ENCODE peak calls at places on chromosomes 1 and 21, in nine cellular contexts. One of them, this sample, is unnamed.

GRCh38 chr1:229407206-229408026 is 26.5 kb downstream of the ACTA1 start:
- DNase-seq in heart left ventricle: no peak
- DNase-seq in RPMI8226: no peak
- DNase-seq in A549: no peak
- DNase-seq in mesothelial cell of epicardium: no peak
- DNase-seq in DMS153: no peak
- DNase-seq in NCI-H774: no peak
- DNase-seq in CD8-positive, alpha-beta memory T cell: no peak
- DNase-seq in occipital lobe: no peak
- DNase-seq in this sample: no peak

GRCh38 chr1:25182629-25183028 is 49.7 kb downstream of the SYF2 start:
- DNase-seq in heart left ventricle: no peak
- DNase-seq in RPMI8226: no peak
- DNase-seq in A549: no peak
- DNase-seq in mesothelial cell of epicardium: no peak
- DNase-seq in DMS153: no peak
- DNase-seq in NCI-H774: no peak
- DNase-seq in CD8-positive, alpha-beta memory T cell: no peak
- DNase-seq in occipital lobe: no peak
- DNase-seq in this sample: no peak

GRCh38 chr21:40043423-40043822 is 176.2 kb downstream of the PCP4 start:
- DNase-seq in heart left ventricle: no peak
- DNase-seq in RPMI8226: no peak
- DNase-seq in A549: no peak
- DNase-seq in mesothelial cell of epicardium: no peak
- DNase-seq in DMS153: peak; percentile 32
- DNase-seq in NCI-H774: no peak
- DNase-seq in CD8-positive, alpha-beta memory T cell: no peak
- DNase-seq in occipital lobe: no peak
- DNase-seq in this sample: no peak

GRCh38 chr1:205162301-205162700 is 40.5 kb upstream of the RBBP5 start:
- DNase-seq in heart left ventricle: no peak
- DNase-seq in RPMI8226: no peak
- DNase-seq in A549: no peak
- DNase-seq in mesothelial cell of epicardium: no peak
- DNase-seq in DMS153: no peak
- DNase-seq in NCI-H774: no peak
- DNase-seq in CD8-positive, alpha-beta memory T cell: no peak
- DNase-seq in occipital lobe: no peak
- DNase-seq in this sample: no peak

GRCh38 chr1:87149166-87150065 is 179.3 kb upstream of the LMO4 start:
- DNase-seq in heart left ventricle: no peak
- DNase-seq in RPMI8226: peak; percentile 20
- DNase-seq in A549: no peak
- DNase-seq in mesothelial cell of epicardium: no peak
- DNase-seq in DMS153: no peak
- DNase-seq in NCI-H774: no peak
- DNase-seq in CD8-positive, alpha-beta memory T cell: no peak
- DNase-seq in occipital lobe: no peak
- DNase-seq in this sample: no peak

GRCh38 chr1:175338447-175339135 is 146.0 kb upstream of the KIAA0040 start:
- DNase-seq in heart left ventricle: no peak
- DNase-seq in RPMI8226: peak; percentile 64
- DNase-seq in A549: peak; percentile 15
- DNase-seq in mesothelial cell of epicardium: no peak
- DNase-seq in DMS153: no peak
- DNase-seq in NCI-H774: no peak
- DNase-seq in CD8-positive, alpha-beta memory T cell: peak; percentile 23
- DNase-seq in occipital lobe: no peak
- DNase-seq in this sample: no peak

GRCh38 chr1:92996131-92996463 is 34.8 kb upstream of the DIPK1A start:
- DNase-seq in heart left ventricle: no peak
- DNase-seq in RPMI8226: no peak
- DNase-seq in A549: no peak
- DNase-seq in mesothelial cell of epicardium: no peak
- DNase-seq in DMS153: no peak
- DNase-seq in NCI-H774: no peak
- DNase-seq in CD8-positive, alpha-beta memory T cell: no peak
- DNase-seq in occipital lobe: no peak
- DNase-seq in this sample: no peak

GRCh38 chr21:15631342-15631741 is 98.4 kb upstream of the USP25 start:
- DNase-seq in heart left ventricle: no peak
- DNase-seq in RPMI8226: no peak
- DNase-seq in A549: peak; percentile 4
- DNase-seq in mesothelial cell of epicardium: no peak
- DNase-seq in DMS153: no peak
- DNase-seq in NCI-H774: no peak
- DNase-seq in CD8-positive, alpha-beta memory T cell: no peak
- DNase-seq in occipital lobe: no peak
- DNase-seq in this sample: no peak

GRCh38 chr1:117110774-117111173 is 10.8 kb downstream of the TRIM45 start:
- DNase-seq in heart left ventricle: no peak
- DNase-seq in RPMI8226: no peak
- DNase-seq in A549: no peak
- DNase-seq in mesothelial cell of epicardium: no peak
- DNase-seq in DMS153: no peak
- DNase-seq in NCI-H774: no peak
- DNase-seq in CD8-positive, alpha-beta memory T cell: no peak
- DNase-seq in occipital lobe: no peak
- DNase-seq in this sample: no peak